ENCODE peak calls at places on chromosomes 12 and 14, in four cellular contexts. D, G, T and Z are unnamed samples.

GRCh38 chr14:58572092-58572853 is 65.5 kb upstream of the DACT1 start:
- DNase-seq in G (no peak), D (no peak), T (no peak), Z (peak)

GRCh38 chr12:20885552-20885951 is 75.0 kb downstream of the SLCO1B3 start:
- DNase-seq in G (no peak), T (no peak), D (no peak), Z (no peak)

GRCh38 chr14:99323603-99324185 is 51.7 kb upstream of the BCL11B start:
- DNase-seq in G (no peak), D (no peak), T (no peak), Z (no peak)

GRCh38 chr12:10169094-10169493 is 2.8 kb downstream of the OLR1 start:
- DNase-seq in G (no peak), T (no peak), D (peak), Z (peak)

GRCh38 chr14:29930283-29930682 is 2.6 kb upstream of the PRKD1 start:
- DNase-seq in T (no peak), G (no peak), D (peak), Z (peak)

GRCh38 chr12:53347905-53348304 is 11.8 kb upstream of the SP7 start:
- DNase-seq in D (no peak), T (no peak), G (no peak), Z (no peak)

GRCh38 chr12:30416631-30417030 is 279.0 kb downstream of the IPO8 start:
- DNase-seq in T (no peak), G (no peak), D (no peak), Z (no peak)

GRCh38 chr12:52681551-52682380 is 1.6 kb upstream of the KRT1 start:
- DNase-seq in D (no peak), T (no peak), G (no peak), Z (no peak)

DNA sequence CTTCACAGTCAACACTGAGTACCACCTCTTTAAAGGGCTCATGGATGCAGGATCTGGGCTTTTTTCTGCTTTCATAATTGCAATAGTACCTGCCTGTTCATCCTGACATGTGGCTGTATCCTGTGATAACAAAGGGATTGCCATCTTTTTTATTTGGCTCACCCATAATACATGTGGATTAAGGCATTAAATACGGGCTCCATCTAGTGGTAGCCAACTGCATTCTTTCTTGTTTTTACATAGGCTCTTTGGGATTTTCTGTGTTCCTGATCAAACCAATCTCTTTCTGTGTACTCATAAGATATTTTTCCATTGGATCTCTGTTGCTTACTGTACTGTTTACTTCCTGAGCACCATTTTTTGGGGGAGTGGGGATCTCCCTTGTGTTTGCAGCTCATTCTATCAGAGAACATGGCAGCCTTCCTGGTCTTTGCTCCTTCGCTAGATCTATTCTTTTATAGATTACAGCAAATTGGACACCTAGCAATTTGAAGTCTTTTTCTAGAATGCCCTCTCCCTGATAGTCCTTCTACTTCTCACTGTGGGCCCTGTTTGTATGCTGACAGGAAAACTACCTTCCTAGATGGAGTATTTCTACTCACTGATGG is 723.4 kb upstream of the MDGA2 start:
- DNase-seq in D (no peak), G (no peak), T (no peak), Z (peak)
- TF ChIP-seq CTCF in D (peak), G (peak), T (peak), Z (peak)

GRCh38 chr12:47821346-47821706 is 1.6 kb upstream of the HDAC7 start:
- DNase-seq in D (no peak), G (no peak), T (no peak), Z (peak)

GRCh38 chr12:47818701-47819543 is 781 bp downstream of the HDAC7 start:
- DNase-seq in D (no peak), T (peak), G (peak), Z (peak)

GRCh38 chr12:47819544-47819901 is 180 bp downstream of the HDAC7 start:
- DNase-seq in G (no peak), D (no peak), T (no peak), Z (no peak)

GRCh38 chr12:47820631-47821345 is 1.1 kb upstream of the HDAC7 start:
- DNase-seq in D (peak), T (peak), G (peak), Z (peak)

DNA sequence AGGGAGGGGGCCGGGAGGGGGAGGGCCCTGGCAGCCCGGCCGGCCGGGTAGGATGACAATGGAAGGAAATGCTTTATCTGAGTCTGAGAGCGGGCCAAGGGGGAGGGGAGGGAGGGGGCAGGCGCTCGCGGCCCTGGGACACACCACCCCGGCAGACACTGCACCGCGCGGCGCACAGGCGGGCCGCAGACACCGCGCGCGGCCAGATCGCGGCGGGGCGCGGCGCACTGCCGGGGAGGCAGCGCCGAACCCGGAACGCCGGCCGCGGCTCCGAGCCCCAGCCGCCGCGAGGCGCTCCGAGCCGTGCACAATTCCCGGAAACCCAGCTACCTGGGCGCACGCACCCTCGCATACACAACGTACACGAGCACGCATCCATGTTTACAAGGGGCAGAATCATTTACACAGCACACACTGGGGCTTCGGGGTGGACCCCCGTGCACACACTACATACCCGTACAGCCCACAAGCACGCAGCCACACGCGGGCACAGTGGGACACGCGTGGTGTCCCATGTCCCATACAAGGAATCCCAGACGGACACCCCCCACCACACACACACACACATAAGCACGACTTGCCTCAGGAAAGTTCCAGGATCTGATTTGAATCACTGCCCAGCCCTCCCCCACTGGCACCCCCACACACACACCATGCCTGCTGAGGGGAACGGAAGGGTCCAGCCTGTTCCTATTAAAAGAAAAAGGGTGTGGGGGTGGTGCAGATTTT is at the start of gene HDAC7:
- DNase-seq in G (peak), T (peak), D (peak), Z (peak)
- TF ChIP-seq CTCF in G (no peak), T (no peak), D (no peak), Z (no peak)

GRCh38 chr12:121837680-121838079 is 21.0 kb downstream of the HPD start:
- DNase-seq in G (no peak), D (no peak), T (no peak), Z (no peak)
- TF ChIP-seq CTCF in G (no peak), D (no peak), T (no peak), Z (no peak)

GRCh38 chr12:114403044-114403689 is 2.8 kb downstream of the TBX5 start:
- DNase-seq in D (no peak), G (no peak), T (no peak), Z (peak)
- TF ChIP-seq CTCF in D (no peak), G (no peak), T (no peak), Z (peak)

GRCh38 chr14:74203546-74203945 is 35.7 kb upstream of the VSX2 start:
- DNase-seq in D (no peak), T (no peak), G (no peak), Z (no peak)

GRCh38 chr14:74202113-74202512 is 37.1 kb upstream of the VSX2 start:
- DNase-seq in G (no peak), T (no peak), D (no peak), Z (no peak)

GRCh38 chr14:74211945-74212580 is 27.2 kb upstream of the VSX2 start:
- DNase-seq in T (no peak), G (no peak), D (no peak), Z (no peak)

GRCh38 chr14:74204481-74204880 is 34.8 kb upstream of the VSX2 start:
- DNase-seq in G (no peak), T (no peak), D (no peak), Z (no peak)

GRCh38 chr14:74207943-74208342 is 31.3 kb upstream of the VSX2 start:
- DNase-seq in G (no peak), D (no peak), T (no peak), Z (no peak)
- TF ChIP-seq CTCF in G (no peak), D (no peak), T (no peak), Z (peak)